ENCODE peak calls at places on chromosome 12, in five cellular contexts. X is mesendoderm, S is substantia nigra, E is uterus, F is right lobe of liver. C is an unnamed sample.

GRCh38 chr12:131559517-131560516 is 151.1 kb upstream of the SFSWAP start:
- DNase-seq in E (no peak), X (peak; percentile 49), S (no peak), F (no peak), C (no peak)

GRCh38 chr12:2677142-2677880 is 117.5 kb upstream of the FKBP4 start:
- DNase-seq in X (no peak), S (no peak), F (no peak), E (no peak), C (no peak)

GRCh38 chr12:110687770-110688169 is 1.1 kb downstream of the HVCN1 start:
- DNase-seq in F (no peak), X (no peak), S (no peak), E (no peak), C (no peak)

GRCh38 chr12:39990122-39991101 is 115.5 kb downstream of the SLC2A13 start:
- DNase-seq in S (no peak), E (peak; percentile 46), F (peak; percentile 60), X (peak; percentile 45), C (peak; percentile 29)

GRCh38 chr12:131388164-131388795 is 322.6 kb upstream of the SFSWAP start:
- DNase-seq in S (peak; percentile 64), X (no peak), E (no peak), F (no peak), C (peak; percentile 61)

GRCh38 chr12:127145929-127146789 is 1120.8 kb upstream of the TMEM132C start:
- DNase-seq in S (peak; percentile 49), F (peak; percentile 75), X (no peak), E (peak; percentile 60), C (peak; percentile 93)

GRCh38 chr12:95790912-95791849 is 617 bp upstream of the NTN4 start:
- DNase-seq in X (peak; percentile 66), S (no peak), E (no peak), F (peak; percentile 61), C (no peak)

GRCh38 chr12:112182499-112182898 is 57.1 kb downstream of the TRAFD1 start:
- DNase-seq in F (no peak), S (peak; percentile 93), X (no peak), E (no peak), C (peak; percentile 82)

GRCh38 chr12:50129297-50129696 is 17.3 kb downstream of the COX14 start:
- DNase-seq in X (no peak), E (no peak), F (no peak), S (no peak), C (no peak)

GRCh38 chr12:27162229-27162537 is 79.8 kb upstream of the C12orf71 start:
- DNase-seq in E (no peak), F (no peak), S (no peak), X (no peak), C (no peak)

GRCh38 chr12:123171967-123172366 is 21.1 kb upstream of the PITPNM2 start:
- DNase-seq in F (no peak), S (no peak), E (no peak), X (no peak), C (no peak)

GRCh38 chr12:76422878-76423438 is 74.7 kb upstream of the BBS10 start:
- DNase-seq in S (no peak), F (no peak), X (peak; percentile 27), E (no peak), C (no peak)

GRCh38 chr12:65911321-65911720 is 87.0 kb downstream of the HMGA2 start:
- DNase-seq in X (no peak), E (no peak), S (no peak), F (no peak), C (no peak)

GRCh38 chr12:109450980-109451379 is 26.1 kb downstream of the KCTD10 start:
- DNase-seq in E (no peak), X (no peak), S (no peak), F (no peak), C (no peak)

GRCh38 chr12:103672401-103673119 is 85.5 kb downstream of the STAB2 start:
- DNase-seq in X (no peak), E (no peak), S (no peak), F (no peak), C (no peak)

GRCh38 chr12:95614384-95614982 is 63.2 kb upstream of the USP44 start:
- DNase-seq in S (no peak), X (no peak), F (no peak), E (no peak), C (no peak)

GRCh38 chr12:27179399-27180214 is 64.5 kb upstream of the STK38L start:
- DNase-seq in E (peak; percentile 63), S (no peak), X (peak; percentile 79), F (no peak), C (no peak)

GRCh38 chr12:49334226-49334625 is 2.8 kb downstream of the C1QL4 start:
- DNase-seq in F (no peak), X (no peak), E (no peak), S (no peak), C (no peak)

GRCh38 chr12:57027011-57027804 is 10.9 kb upstream of the TAC3 start:
- DNase-seq in X (peak; percentile 48), F (no peak), E (no peak), S (no peak), C (no peak)

GRCh38 chr12:22333751-22334695 is 484 bp downstream of the ST8SIA1 start:
- DNase-seq in F (no peak), E (no peak), S (no peak), X (no peak), C (no peak)

GRCh38 chr12:102461501-102461900 is 18.9 kb downstream of the IGF1 start:
- DNase-seq in S (no peak), E (no peak), X (no peak), F (no peak), C (no peak)
- H3K27ac ChIP-seq in S (no peak overlapping the region), E (no peak overlapping the region), X (no peak overlapping the region), F (no peak overlapping the region), C (no peak overlapping the region)

DNA sequence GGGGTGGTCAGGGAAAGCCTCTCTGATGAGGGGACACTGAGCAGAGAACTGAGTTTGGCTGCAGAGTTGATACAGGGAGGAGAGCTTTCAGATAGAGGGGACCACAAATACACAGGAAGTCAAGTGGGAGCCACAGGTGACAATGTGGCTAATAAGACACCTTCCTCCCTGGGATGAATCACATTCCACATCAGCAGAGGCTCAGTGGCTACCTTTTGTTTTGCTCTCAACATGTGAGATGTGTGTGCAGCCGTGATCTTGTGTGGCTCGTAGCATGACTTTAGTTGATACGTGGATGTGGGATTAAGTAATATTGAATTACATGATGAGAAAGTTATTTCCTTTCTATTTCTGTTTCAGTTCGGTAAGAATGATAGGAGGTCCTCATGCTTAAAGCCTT is 7.5 kb downstream of the CRADD start:
- DNase-seq in S (no peak), E (no peak), X (no peak), F (no peak), C (no peak)
- H3K27ac ChIP-seq in S (no peak overlapping the region), E (peak overlapping the region; percentile 98), X (no peak overlapping the region), F (no peak overlapping the region), C (no peak overlapping the region)

DNA sequence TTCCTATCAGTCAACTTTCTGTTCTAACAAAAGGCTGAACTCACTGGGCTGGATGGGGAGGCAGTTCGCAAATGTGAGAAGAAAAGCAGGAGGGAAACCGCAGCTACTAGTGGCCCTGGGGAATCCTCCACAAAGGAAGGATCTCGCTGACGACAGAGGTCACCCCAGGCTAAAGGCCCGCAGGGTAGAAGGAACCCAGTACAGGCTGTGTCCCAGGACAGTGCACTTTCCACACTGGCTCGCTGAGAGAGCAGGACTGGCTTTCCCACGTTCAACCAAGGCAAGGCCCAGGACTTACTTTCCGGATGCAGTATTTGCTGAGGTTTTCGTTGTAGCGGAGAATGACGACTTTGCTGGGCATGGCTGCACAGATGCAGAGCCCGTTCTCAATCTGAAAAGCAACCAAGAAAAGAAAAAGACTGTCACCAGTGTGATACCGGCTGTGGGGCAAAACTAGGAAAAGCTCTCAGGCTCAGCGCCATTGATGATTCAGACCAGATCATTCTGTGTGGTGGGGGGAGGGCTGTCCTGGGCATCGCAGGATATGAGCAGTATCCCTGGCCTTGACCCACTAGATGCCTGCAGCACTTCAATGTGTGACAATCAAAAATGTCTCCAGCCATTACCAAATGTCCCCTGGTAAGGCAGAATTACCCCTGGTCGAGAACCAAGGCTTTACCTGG is 36.3 kb downstream of the PRKAB1 start:
- DNase-seq in S (no peak), F (no peak), X (no peak), E (no peak), C (no peak)
- H3K27ac ChIP-seq in S (no peak overlapping the region), F (no peak overlapping the region), X (no peak overlapping the region), E (no peak overlapping the region), C (peak overlapping the region; percentile 44)

GRCh38 chr12:55702861-55703260 is 4.8 kb downstream of the ITGA7 start:
- DNase-seq in X (no peak), E (no peak), F (peak; percentile 45), S (no peak), C (no peak)
- H3K27ac ChIP-seq in X (no peak overlapping the region), E (peak overlapping the region; percentile 74), F (no peak overlapping the region), S (no peak overlapping the region), C (peak overlapping the region; percentile 36)

GRCh38 chr12:120368789-120369475 is at the start of gene MSI1:
- DNase-seq in F (no peak), X (no peak), S (peak; percentile 22), E (no peak), C (no peak)
- H3K27ac ChIP-seq in F (no peak within 1 kb of the TSS), X (peak within 1 kb of the TSS; percentile 56), S (no peak within 1 kb of the TSS), E (peak within 1 kb of the TSS; percentile 66), C (no peak within 1 kb of the TSS)

GRCh38 chr12:54258286-54258685 is 21.6 kb downstream of the CBX5 start:
- DNase-seq in X (peak; percentile 77), S (no peak), E (no peak), F (no peak), C (no peak)

GRCh38 chr12:54265364-54265812 is 14.5 kb downstream of the CBX5 start:
- DNase-seq in X (no peak), F (no peak), E (no peak), S (no peak), C (no peak)

GRCh38 chr12:54261817-54262402 is 18.0 kb downstream of the CBX5 start:
- DNase-seq in E (no peak), F (no peak), X (no peak), S (no peak), C (no peak)

GRCh38 chr12:54259194-54260011 is 20.5 kb downstream of the CBX5 start:
- DNase-seq in X (peak; percentile 99), E (peak; percentile 61), S (peak; percentile 85), F (peak; percentile 75), C (peak; percentile 82)

DNA sequence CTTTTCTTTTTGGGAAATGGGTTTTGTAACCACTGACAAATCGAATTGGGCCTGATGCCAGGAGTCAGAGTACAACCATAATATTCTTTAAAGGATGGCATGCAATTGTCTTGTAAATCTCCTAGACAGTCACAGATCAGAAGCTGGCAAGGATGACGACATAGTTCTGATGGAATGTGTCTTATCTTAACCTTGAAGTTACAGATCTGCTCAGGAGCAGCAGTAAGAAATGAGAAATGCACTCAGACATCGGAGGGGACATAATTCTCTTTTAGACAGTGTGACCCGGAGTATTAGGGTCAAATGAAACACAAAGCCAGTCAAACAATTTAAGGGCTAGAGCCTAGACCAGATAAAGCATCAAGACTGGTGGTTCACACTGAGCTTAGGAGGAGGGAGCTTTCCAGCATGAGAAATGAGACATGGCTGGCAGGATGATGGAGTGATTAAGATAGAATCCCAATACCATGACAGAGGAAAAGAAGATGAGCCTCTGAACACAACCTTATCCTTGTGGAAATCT is 17.5 kb downstream of the CBX5 start:
- DNase-seq in S (no peak), E (no peak), F (no peak), X (peak; percentile 81), C (no peak)
- H3K27ac ChIP-seq in S (no peak overlapping the region), E (peak overlapping the region; percentile 33), F (no peak overlapping the region), X (peak overlapping the region; percentile 63), C (no peak overlapping the region)

GRCh38 chr12:52522346-52523011 is 2.3 kb upstream of the KRT5 start:
- DNase-seq in F (no peak), E (no peak), X (no peak), S (no peak), C (peak; percentile 52)
- H3K27ac ChIP-seq in F (no peak overlapping the region), E (no peak overlapping the region), X (no peak overlapping the region), S (no peak overlapping the region), C (no peak overlapping the region)

C was measured in dorsolateral prefrontal cortex.